ENCODE peak calls at places on chromosome 6, in nine cellular contexts. K, D, S, H, Q, I, P, R and F are unnamed samples.

GRCh38 chr6:27871919-27872633 is 40.1 kb downstream of the OR2B2 start:
- DNase-seq in P (peak), K (peak), I (peak), Q (peak), D (peak), S (peak), H (peak), R (peak), F (peak)

GRCh38 chr6:31680841-31681671 is at the start of gene LY6G5C:
- DNase-seq in R (peak), K (peak), P (peak), I (peak), D (peak), S (peak), Q (peak), H (peak), F (peak)

GRCh38 chr6:42075159-42075838 is 25.0 kb downstream of the TAF8 start:
- DNase-seq in Q (peak), R (peak), H (peak), P (peak), D (peak), K (peak), S (peak), I (peak), F (no peak)

GRCh38 chr6:9675122-9675521 is 739.8 kb downstream of the TFAP2A start:
- DNase-seq in R (no peak), H (no peak), Q (no peak), I (no peak), S (no peak), D (no peak), K (no peak), P (no peak), F (no peak)

GRCh38 chr6:84453499-84453898 is 226.1 kb upstream of the CEP162 start:
- DNase-seq in R (no peak), H (no peak), Q (no peak), K (no peak), P (no peak), I (no peak), D (no peak), S (no peak), F (no peak)

GRCh38 chr6:64224819-64225218 is 589.2 kb downstream of the PHF3 start:
- DNase-seq in H (no peak), Q (no peak), D (no peak), R (no peak), K (peak), P (no peak), I (no peak), S (no peak), F (no peak)

GRCh38 chr6:166551797-166552495 is 34.5 kb downstream of the RAMACL start:
- DNase-seq in S (no peak), H (no peak), K (no peak), R (no peak), I (no peak), Q (no peak), D (no peak), P (no peak), F (no peak)

GRCh38 chr6:148973809-148974208 is 227.0 kb downstream of the UST start:
- DNase-seq in D (no peak), R (peak), Q (no peak), H (peak), I (no peak), S (no peak), P (no peak), K (no peak), F (no peak)

GRCh38 chr6:110284877-110285276 is 73.3 kb downstream of the METTL24 start:
- DNase-seq in Q (no peak), K (no peak), S (no peak), D (no peak), P (no peak), R (no peak), H (no peak), I (no peak), F (no peak)

GRCh38 chr6:54072708-54073313 is 38.4 kb upstream of the MLIP start:
- DNase-seq in D (no peak), S (no peak), Q (no peak), I (no peak), R (no peak), P (no peak), K (no peak), H (no peak), F (no peak)

GRCh38 chr6:161154796-161155335 is 119.0 kb downstream of the AGPAT4 start:
- DNase-seq in K (no peak), R (no peak), P (no peak), H (no peak), I (no peak), S (no peak), Q (no peak), D (no peak), F (no peak)

GRCh38 chr6:124551711-124552233 is 410.5 kb upstream of the RNF217 start:
- DNase-seq in D (no peak), P (no peak), I (no peak), R (no peak), Q (no peak), H (no peak), K (no peak), S (no peak), F (no peak)

GRCh38 chr6:116801971-116802370 is 26.9 kb downstream of the GPRC6A start:
- DNase-seq in R (no peak), K (no peak), D (no peak), H (no peak), Q (no peak), P (no peak), I (no peak), S (no peak), F (no peak)

GRCh38 chr6:106750146-106750900 is 120.9 kb downstream of the QRSL1 start:
- DNase-seq in H (no peak), K (no peak), I (no peak), D (no peak), P (no peak), R (peak), S (no peak), Q (no peak), F (no peak)

GRCh38 chr6:170208651-170209353 is 82.1 kb downstream of the DLL1 start:
- DNase-seq in Q (no peak), D (no peak), K (peak), P (no peak), R (no peak), S (no peak), H (no peak), I (no peak), F (no peak)

GRCh38 chr6:90297866-90298381 is 1.3 kb upstream of the BACH2 start:
- DNase-seq in I (no peak), P (no peak), K (no peak), S (no peak), Q (no peak), D (no peak), H (no peak), R (no peak), F (no peak)

GRCh38 chr6:149181304-149181703 is 136.2 kb upstream of the TAB2 start:
- DNase-seq in R (no peak), H (no peak), Q (no peak), K (no peak), P (no peak), D (no peak), I (no peak), S (no peak), F (no peak)

GRCh38 chr6:36875250-36875633 is 639 bp upstream of the PPIL1 start:
- DNase-seq in R (no peak), S (no peak), P (no peak), Q (no peak), D (no peak), H (no peak), I (no peak), K (no peak), F (no peak)

GRCh38 chr6:106194949-106195919 is 109.1 kb downstream of the PRDM1 start:
- DNase-seq in Q (no peak), S (no peak), D (no peak), P (no peak), R (no peak), I (peak), H (peak), K (no peak), F (no peak)

GRCh38 chr6:32191696-32192607 is 491 bp downstream of the GPSM3 start:
- DNase-seq in R (no peak), I (peak), Q (no peak), D (no peak), K (no peak), P (no peak), H (no peak), S (no peak), F (no peak)